ENCODE peak calls at places on chromosomes 6 and 20, in ten cellular contexts. One of them, this sample, is unnamed.

GRCh38 chr6:87066449-87067288 is 28.2 kb downstream of the CGA start:
- DNase-seq in activated naive CD8-positive, alpha-beta T cell treated with anti-CD3 and anti-CD28 coated beads for 36 hours: peak
- DNase-seq in ACHN: peak
- DNase-seq in T follicular helper cell: peak
- DNase-seq in COLO829: peak
- DNase-seq in DMS153: peak
- DNase-seq in osteoblast: peak
- DNase-seq in NCI-H1436: peak
- DNase-seq in stomach: peak
- DNase-seq in NCI-H1092: peak
- DNase-seq in this sample: peak

GRCh38 chr20:36121981-36122930 is 32.3 kb upstream of the EPB41L1 start:
- DNase-seq in activated naive CD8-positive, alpha-beta T cell treated with anti-CD3 and anti-CD28 coated beads for 36 hours: no peak
- DNase-seq in ACHN: no peak
- DNase-seq in T follicular helper cell: no peak
- DNase-seq in COLO829: no peak
- DNase-seq in DMS153: peak
- DNase-seq in osteoblast: no peak
- DNase-seq in NCI-H1436: no peak
- DNase-seq in stomach: peak
- DNase-seq in NCI-H1092: no peak
- DNase-seq in this sample: peak

GRCh38 chr6:116328528-116328903 is 42.2 kb upstream of the DSE start:
- DNase-seq in activated naive CD8-positive, alpha-beta T cell treated with anti-CD3 and anti-CD28 coated beads for 36 hours: no peak
- DNase-seq in ACHN: no peak
- DNase-seq in T follicular helper cell: no peak
- DNase-seq in COLO829: peak
- DNase-seq in DMS153: no peak
- DNase-seq in osteoblast: no peak
- DNase-seq in NCI-H1436: no peak
- DNase-seq in stomach: no peak
- DNase-seq in NCI-H1092: no peak
- DNase-seq in this sample: no peak

GRCh38 chr20:63106108-63106764 is 99.5 kb upstream of the BHLHE23 start:
- DNase-seq in activated naive CD8-positive, alpha-beta T cell treated with anti-CD3 and anti-CD28 coated beads for 36 hours: no peak
- DNase-seq in ACHN: no peak
- DNase-seq in T follicular helper cell: no peak
- DNase-seq in COLO829: no peak
- DNase-seq in DMS153: no peak
- DNase-seq in osteoblast: peak
- DNase-seq in NCI-H1436: no peak
- DNase-seq in stomach: peak
- DNase-seq in NCI-H1092: peak
- DNase-seq in this sample: peak

GRCh38 chr20:32902456-32903420 is 44.0 kb downstream of the EFCAB8 start:
- DNase-seq in activated naive CD8-positive, alpha-beta T cell treated with anti-CD3 and anti-CD28 coated beads for 36 hours: peak
- DNase-seq in ACHN: peak
- DNase-seq in T follicular helper cell: peak
- DNase-seq in COLO829: peak
- DNase-seq in DMS153: no peak
- DNase-seq in osteoblast: peak
- DNase-seq in NCI-H1436: peak
- DNase-seq in stomach: peak
- DNase-seq in NCI-H1092: peak
- DNase-seq in this sample: peak

GRCh38 chr20:57404419-57405072 is 13.3 kb downstream of the RBM38 start:
- DNase-seq in activated naive CD8-positive, alpha-beta T cell treated with anti-CD3 and anti-CD28 coated beads for 36 hours: no peak
- DNase-seq in ACHN: no peak
- DNase-seq in T follicular helper cell: no peak
- DNase-seq in COLO829: no peak
- DNase-seq in DMS153: no peak
- DNase-seq in osteoblast: no peak
- DNase-seq in NCI-H1436: no peak
- DNase-seq in stomach: no peak
- DNase-seq in NCI-H1092: no peak
- DNase-seq in this sample: no peak

GRCh38 chr6:106560966-106561740 is 68.1 kb downstream of the RTN4IP1 start:
- DNase-seq in activated naive CD8-positive, alpha-beta T cell treated with anti-CD3 and anti-CD28 coated beads for 36 hours: peak
- DNase-seq in ACHN: no peak
- DNase-seq in T follicular helper cell: no peak
- DNase-seq in COLO829: peak
- DNase-seq in DMS153: no peak
- DNase-seq in osteoblast: no peak
- DNase-seq in NCI-H1436: no peak
- DNase-seq in stomach: no peak
- DNase-seq in NCI-H1092: no peak
- DNase-seq in this sample: no peak

GRCh38 chr20:63475209-63475608 is 2.8 kb upstream of the KCNQ2 start:
- DNase-seq in activated naive CD8-positive, alpha-beta T cell treated with anti-CD3 and anti-CD28 coated beads for 36 hours: peak
- DNase-seq in ACHN: peak
- DNase-seq in T follicular helper cell: no peak
- DNase-seq in COLO829: peak
- DNase-seq in DMS153: no peak
- DNase-seq in osteoblast: peak
- DNase-seq in NCI-H1436: no peak
- DNase-seq in stomach: no peak
- DNase-seq in NCI-H1092: no peak
- DNase-seq in this sample: no peak

GRCh38 chr6:37783831-37784584 is 35.5 kb upstream of the ZFAND3 start:
- DNase-seq in activated naive CD8-positive, alpha-beta T cell treated with anti-CD3 and anti-CD28 coated beads for 36 hours: peak
- DNase-seq in ACHN: no peak
- DNase-seq in T follicular helper cell: no peak
- DNase-seq in COLO829: no peak
- DNase-seq in DMS153: no peak
- DNase-seq in osteoblast: peak
- DNase-seq in NCI-H1436: peak
- DNase-seq in stomach: peak
- DNase-seq in NCI-H1092: peak
- DNase-seq in this sample: no peak

GRCh38 chr6:158324136-158324535 is 11.9 kb downstream of the TULP4 start:
- DNase-seq in activated naive CD8-positive, alpha-beta T cell treated with anti-CD3 and anti-CD28 coated beads for 36 hours: no peak
- DNase-seq in ACHN: no peak
- DNase-seq in T follicular helper cell: no peak
- DNase-seq in COLO829: no peak
- DNase-seq in DMS153: no peak
- DNase-seq in osteoblast: peak
- DNase-seq in NCI-H1436: no peak
- DNase-seq in stomach: no peak
- DNase-seq in NCI-H1092: no peak
- DNase-seq in this sample: no peak

GRCh38 chr6:41345901-41346300 is 10.5 kb downstream of the NCR2 start:
- DNase-seq in activated naive CD8-positive, alpha-beta T cell treated with anti-CD3 and anti-CD28 coated beads for 36 hours: no peak
- DNase-seq in ACHN: no peak
- DNase-seq in T follicular helper cell: no peak
- DNase-seq in COLO829: no peak
- DNase-seq in DMS153: no peak
- DNase-seq in osteoblast: peak
- DNase-seq in NCI-H1436: no peak
- DNase-seq in stomach: no peak
- DNase-seq in NCI-H1092: no peak
- DNase-seq in this sample: no peak

GRCh38 chr6:45555981-45556771 is 178.4 kb upstream of the SUPT3H start:
- DNase-seq in activated naive CD8-positive, alpha-beta T cell treated with anti-CD3 and anti-CD28 coated beads for 36 hours: no peak
- DNase-seq in ACHN: no peak
- DNase-seq in T follicular helper cell: no peak
- DNase-seq in COLO829: no peak
- DNase-seq in DMS153: no peak
- DNase-seq in osteoblast: no peak
- DNase-seq in NCI-H1436: no peak
- DNase-seq in stomach: no peak
- DNase-seq in NCI-H1092: no peak
- DNase-seq in this sample: no peak

GRCh38 chr6:24831771-24832718 is 33.3 kb upstream of the ARMH2 start:
- DNase-seq in activated naive CD8-positive, alpha-beta T cell treated with anti-CD3 and anti-CD28 coated beads for 36 hours: no peak
- DNase-seq in ACHN: no peak
- DNase-seq in T follicular helper cell: no peak
- DNase-seq in COLO829: no peak
- DNase-seq in DMS153: no peak
- DNase-seq in osteoblast: peak
- DNase-seq in NCI-H1436: no peak
- DNase-seq in stomach: no peak
- DNase-seq in NCI-H1092: no peak
- DNase-seq in this sample: no peak

GRCh38 chr6:13561624-13562267 is 12.7 kb upstream of the SIRT5 start:
- DNase-seq in activated naive CD8-positive, alpha-beta T cell treated with anti-CD3 and anti-CD28 coated beads for 36 hours: no peak
- DNase-seq in ACHN: no peak
- DNase-seq in T follicular helper cell: no peak
- DNase-seq in COLO829: no peak
- DNase-seq in DMS153: no peak
- DNase-seq in osteoblast: no peak
- DNase-seq in NCI-H1436: no peak
- DNase-seq in stomach: no peak
- DNase-seq in NCI-H1092: no peak
- DNase-seq in this sample: no peak

GRCh38 chr6:85751374-85752055 is 108.8 kb upstream of the SYNCRIP start:
- DNase-seq in activated naive CD8-positive, alpha-beta T cell treated with anti-CD3 and anti-CD28 coated beads for 36 hours: no peak
- DNase-seq in ACHN: no peak
- DNase-seq in T follicular helper cell: no peak
- DNase-seq in COLO829: no peak
- DNase-seq in DMS153: no peak
- DNase-seq in osteoblast: no peak
- DNase-seq in NCI-H1436: no peak
- DNase-seq in stomach: no peak
- DNase-seq in NCI-H1092: no peak
- DNase-seq in this sample: no peak

GRCh38 chr6:30075987-30076311 is 380 bp upstream of the RNF39 start:
- DNase-seq in activated naive CD8-positive, alpha-beta T cell treated with anti-CD3 and anti-CD28 coated beads for 36 hours: no peak
- DNase-seq in ACHN: no peak
- DNase-seq in T follicular helper cell: no peak
- DNase-seq in COLO829: no peak
- DNase-seq in DMS153: no peak
- DNase-seq in osteoblast: no peak
- DNase-seq in NCI-H1436: no peak
- DNase-seq in stomach: peak
- DNase-seq in NCI-H1092: no peak
- DNase-seq in this sample: no peak

GRCh38 chr6:70314240-70314639 is 11.4 kb upstream of the COL9A1 start:
- DNase-seq in activated naive CD8-positive, alpha-beta T cell treated with anti-CD3 and anti-CD28 coated beads for 36 hours: no peak
- DNase-seq in ACHN: no peak
- DNase-seq in T follicular helper cell: no peak
- DNase-seq in COLO829: no peak
- DNase-seq in DMS153: no peak
- DNase-seq in osteoblast: no peak
- DNase-seq in NCI-H1436: no peak
- DNase-seq in stomach: no peak
- DNase-seq in NCI-H1092: no peak
- DNase-seq in this sample: no peak

GRCh38 chr6:16337280-16337975 is 99.0 kb downstream of the GMPR start:
- DNase-seq in activated naive CD8-positive, alpha-beta T cell treated with anti-CD3 and anti-CD28 coated beads for 36 hours: no peak
- DNase-seq in ACHN: no peak
- DNase-seq in T follicular helper cell: no peak
- DNase-seq in COLO829: no peak
- DNase-seq in DMS153: no peak
- DNase-seq in osteoblast: peak
- DNase-seq in NCI-H1436: no peak
- DNase-seq in stomach: peak
- DNase-seq in NCI-H1092: no peak
- DNase-seq in this sample: no peak

GRCh38 chr6:105402090-105402980 is 547 bp downstream of the PREP start:
- DNase-seq in activated naive CD8-positive, alpha-beta T cell treated with anti-CD3 and anti-CD28 coated beads for 36 hours: no peak
- DNase-seq in ACHN: peak
- DNase-seq in T follicular helper cell: peak
- DNase-seq in COLO829: no peak
- DNase-seq in DMS153: no peak
- DNase-seq in osteoblast: peak
- DNase-seq in NCI-H1436: peak
- DNase-seq in stomach: peak
- DNase-seq in NCI-H1092: no peak
- DNase-seq in this sample: no peak

GRCh38 chr20:60261323-60261722 is 303.1 kb downstream of the CDH26 start:
- DNase-seq in activated naive CD8-positive, alpha-beta T cell treated with anti-CD3 and anti-CD28 coated beads for 36 hours: no peak
- DNase-seq in ACHN: no peak
- DNase-seq in T follicular helper cell: no peak
- DNase-seq in COLO829: no peak
- DNase-seq in DMS153: no peak
- DNase-seq in osteoblast: no peak
- DNase-seq in NCI-H1436: no peak
- DNase-seq in stomach: no peak
- DNase-seq in NCI-H1092: no peak
- DNase-seq in this sample: no peak

GRCh38 chr6:168640738-168641137 is 199.8 kb downstream of the SMOC2 start:
- DNase-seq in activated naive CD8-positive, alpha-beta T cell treated with anti-CD3 and anti-CD28 coated beads for 36 hours: no peak
- DNase-seq in ACHN: peak
- DNase-seq in T follicular helper cell: no peak
- DNase-seq in COLO829: no peak
- DNase-seq in DMS153: no peak
- DNase-seq in osteoblast: no peak
- DNase-seq in NCI-H1436: no peak
- DNase-seq in stomach: no peak
- DNase-seq in NCI-H1092: no peak
- DNase-seq in this sample: no peak

GRCh38 chr20:9503530-9504251 is 10.7 kb upstream of the LAMP5 start:
- DNase-seq in activated naive CD8-positive, alpha-beta T cell treated with anti-CD3 and anti-CD28 coated beads for 36 hours: no peak
- DNase-seq in ACHN: no peak
- DNase-seq in T follicular helper cell: no peak
- DNase-seq in COLO829: peak
- DNase-seq in DMS153: no peak
- DNase-seq in osteoblast: peak
- DNase-seq in NCI-H1436: peak
- DNase-seq in stomach: no peak
- DNase-seq in NCI-H1092: no peak
- DNase-seq in this sample: no peak

GRCh38 chr6:23735151-23735550 is 390.9 kb upstream of the NRSN1 start:
- DNase-seq in activated naive CD8-positive, alpha-beta T cell treated with anti-CD3 and anti-CD28 coated beads for 36 hours: no peak
- DNase-seq in ACHN: no peak
- DNase-seq in T follicular helper cell: no peak
- DNase-seq in COLO829: peak
- DNase-seq in DMS153: no peak
- DNase-seq in osteoblast: no peak
- DNase-seq in NCI-H1436: no peak
- DNase-seq in stomach: no peak
- DNase-seq in NCI-H1092: no peak
- DNase-seq in this sample: no peak

GRCh38 chr6:15507221-15507620 is 155.6 kb downstream of the DTNBP1 start:
- DNase-seq in activated naive CD8-positive, alpha-beta T cell treated with anti-CD3 and anti-CD28 coated beads for 36 hours: no peak
- DNase-seq in ACHN: no peak
- DNase-seq in T follicular helper cell: no peak
- DNase-seq in COLO829: no peak
- DNase-seq in DMS153: no peak
- DNase-seq in osteoblast: peak
- DNase-seq in NCI-H1436: no peak
- DNase-seq in stomach: no peak
- DNase-seq in NCI-H1092: no peak
- DNase-seq in this sample: no peak

GRCh38 chr6:122671246-122671645 is 61.0 kb downstream of the PKIB start:
- DNase-seq in activated naive CD8-positive, alpha-beta T cell treated with anti-CD3 and anti-CD28 coated beads for 36 hours: no peak
- DNase-seq in ACHN: no peak
- DNase-seq in T follicular helper cell: no peak
- DNase-seq in COLO829: no peak
- DNase-seq in DMS153: no peak
- DNase-seq in osteoblast: no peak
- DNase-seq in NCI-H1436: no peak
- DNase-seq in stomach: no peak
- DNase-seq in NCI-H1092: no peak
- DNase-seq in this sample: no peak

GRCh38 chr6:5151955-5152401 is 66.8 kb downstream of the PPP1R3G start:
- DNase-seq in activated naive CD8-positive, alpha-beta T cell treated with anti-CD3 and anti-CD28 coated beads for 36 hours: no peak
- DNase-seq in ACHN: peak
- DNase-seq in T follicular helper cell: no peak
- DNase-seq in COLO829: no peak
- DNase-seq in DMS153: no peak
- DNase-seq in osteoblast: peak
- DNase-seq in NCI-H1436: no peak
- DNase-seq in stomach: no peak
- DNase-seq in NCI-H1092: no peak
- DNase-seq in this sample: no peak

This sample was measured in LNCaP clone FGC.